ENCODE peak calls at places on chromosomes 13 and 19, in five cellular contexts. P is sciatic nerve, M is nucleus accumbens, E is iPS-NIHi11, B is cardiac fibroblast. O is an unnamed sample.

GRCh38 chr19:45508931-45509691 is 1.8 kb downstream of the VASP start:
- DNase-seq in P (peak; percentile 80), E (peak; percentile 84), M (no peak), B (peak; percentile 74), O (peak; percentile 50)

GRCh38 chr19:32404939-32405430 is 585 bp upstream of the DPY19L3 start:
- DNase-seq in P (peak; percentile 82), E (no peak), M (no peak), B (peak; percentile 50), O (no peak)

GRCh38 chr19:32460476-32460875 is 54.9 kb downstream of the DPY19L3 start:
- DNase-seq in E (no peak), M (no peak), P (no peak), B (no peak), O (no peak)

GRCh38 chr19:53545271-53546065 is 7.5 kb downstream of the ZNF331 start:
- DNase-seq in B (peak; percentile 26), E (no peak), P (no peak), M (no peak), O (no peak)

GRCh38 chr19:5341448-5341820 is 822 bp upstream of the PTPRS start:
- DNase-seq in B (no peak), E (no peak), M (no peak), P (no peak), O (no peak)

GRCh38 chr13:109708014-109708617 is 78.3 kb downstream of the IRS2 start:
- DNase-seq in P (no peak), B (no peak), E (no peak), M (no peak), O (no peak)

GRCh38 chr19:13839938-13840750 is 36.8 kb upstream of the NANOS3 start:
- DNase-seq in M (no peak), E (no peak), P (no peak), B (peak; percentile 54), O (no peak)

GRCh38 chr13:61170791-61171330 is 244.8 kb downstream of the PCDH20 start:
- DNase-seq in P (no peak), E (no peak), M (no peak), B (no peak), O (no peak)

GRCh38 chr13:42615691-42616090 is 41.7 kb downstream of the TNFSF11 start:
- DNase-seq in P (no peak), M (no peak), E (no peak), B (peak; percentile 18), O (no peak)

GRCh38 chr19:48135411-48135810 is 24.8 kb upstream of the PLA2G4C start:
- DNase-seq in E (peak; percentile 72), P (no peak), B (no peak), M (no peak), O (no peak)

GRCh38 chr13:33053397-33054066 is 37.3 kb downstream of the KL start:
- DNase-seq in B (no peak), M (no peak), E (no peak), P (no peak), O (peak; percentile 50)

GRCh38 chr19:751501-752341 is 809 bp downstream of the MISP start:
- DNase-seq in M (no peak), E (peak; percentile 72), P (no peak), B (peak; percentile 80), O (no peak)

GRCh38 chr13:101626925-101627555 is 174.6 kb downstream of the ITGBL1 start:
- DNase-seq in P (no peak), B (no peak), E (no peak), M (no peak), O (no peak)

GRCh38 chr19:47391510-47392223 is 27.7 kb downstream of the MEIS3 start:
- DNase-seq in P (peak; percentile 88), B (peak; percentile 78), E (peak; percentile 86), M (no peak), O (peak; percentile 36)

GRCh38 chr19:31127132-31127967 is 221.9 kb downstream of the TSHZ3 start:
- DNase-seq in M (no peak), P (no peak), E (no peak), B (peak; percentile 63), O (peak; percentile 93)

GRCh38 chr19:13033819-13034611 is 38.7 kb downstream of the NFIX start:
- DNase-seq in M (no peak), B (peak; percentile 79), P (peak; percentile 84), E (peak; percentile 84), O (peak; percentile 58)

GRCh38 chr19:677601-678380 is 1.6 kb downstream of the FSTL3 start:
- DNase-seq in E (no peak), P (no peak), M (no peak), B (no peak), O (no peak)

GRCh38 chr19:53555352-53555751 is 17.4 kb downstream of the ZNF331 start:
- DNase-seq in P (no peak), M (no peak), E (no peak), B (no peak), O (no peak)

GRCh38 chr13:97310809-97311436 is 88.8 kb downstream of the MBNL2 start:
- DNase-seq in P (no peak), E (no peak), B (no peak), M (no peak), O (no peak)

GRCh38 chr19:38303517-38304351 is at the start of gene C19orf33:
- DNase-seq in M (no peak), B (peak; percentile 25), E (peak; percentile 67), P (no peak), O (no peak)

GRCh38 chr19:7624810-7625209 is 4.5 kb downstream of the XAB2 start:
- DNase-seq in P (no peak), E (no peak), B (no peak), M (no peak), O (no peak)

GRCh38 chr13:113407531-113408393 is 43.8 kb upstream of the GRTP1 start:
- DNase-seq in E (no peak), P (peak; percentile 54), B (no peak), M (no peak), O (no peak)

GRCh38 chr19:54262066-54262465 is 5.0 kb upstream of the LILRB5 start:
- DNase-seq in B (no peak), E (no peak), P (no peak), M (no peak), O (no peak)